ENCODE peak calls at places on chromosomes 11 and 22, in four cellular contexts. One of them, this sample, is unnamed.

GRCh38 chr11:62602141-62603071 is 741 bp upstream of the MTA2 start:
- DNase-seq in adrenal gland: peak; percentile 69
- DNase-seq in uterus: peak; percentile 67
- DNase-seq in tibial nerve: peak; percentile 55
- DNase-seq in this sample: peak; percentile 89

GRCh38 chr11:12404461-12404860 is 27.1 kb downstream of the PARVA start:
- DNase-seq in uterus: no peak
- DNase-seq in tibial nerve: no peak
- DNase-seq in adrenal gland: no peak
- DNase-seq in this sample: peak; percentile 91

GRCh38 chr11:35390737-35391682 is 28.3 kb downstream of the SLC1A2 start:
- DNase-seq in uterus: no peak
- DNase-seq in adrenal gland: no peak
- DNase-seq in tibial nerve: no peak
- DNase-seq in this sample: no peak

GRCh38 chr22:49300241-49300640 is 527.4 kb downstream of the BRD1 start:
- DNase-seq in adrenal gland: peak; percentile 7
- DNase-seq in uterus: no peak
- DNase-seq in tibial nerve: no peak
- DNase-seq in this sample: no peak

GRCh38 chr22:18044548-18045271 is 20.3 kb upstream of the MICAL3 start:
- DNase-seq in uterus: peak; percentile 41
- DNase-seq in adrenal gland: peak; percentile 70
- DNase-seq in tibial nerve: peak; percentile 47
- DNase-seq in this sample: no peak

GRCh38 chr11:11988862-11989261 is 19.6 kb downstream of the DKK3 start:
- DNase-seq in adrenal gland: no peak
- DNase-seq in tibial nerve: no peak
- DNase-seq in uterus: no peak
- DNase-seq in this sample: no peak

GRCh38 chr11:119376197-119376847 is 5.2 kb downstream of the USP2 start:
- DNase-seq in tibial nerve: no peak
- DNase-seq in adrenal gland: peak; percentile 34
- DNase-seq in uterus: peak; percentile 52
- DNase-seq in this sample: peak; percentile 75

GRCh38 chr11:2312232-2313042 is 10.6 kb downstream of the TSPAN32 start:
- DNase-seq in adrenal gland: no peak
- DNase-seq in uterus: peak; percentile 67
- DNase-seq in tibial nerve: no peak
- DNase-seq in this sample: peak; percentile 74

GRCh38 chr11:114229062-114229450 is 67.1 kb upstream of the NNMT start:
- DNase-seq in uterus: no peak
- DNase-seq in adrenal gland: no peak
- DNase-seq in tibial nerve: no peak
- DNase-seq in this sample: no peak

GRCh38 chr11:95067042-95067827 is 516 bp downstream of the SRSF8 start:
- DNase-seq in adrenal gland: peak; percentile 81
- DNase-seq in uterus: peak; percentile 90
- DNase-seq in tibial nerve: peak; percentile 67
- DNase-seq in this sample: peak; percentile 93

GRCh38 chr11:1435820-1436467 is 46.2 kb downstream of the BRSK2 start:
- DNase-seq in tibial nerve: no peak
- DNase-seq in uterus: no peak
- DNase-seq in adrenal gland: no peak
- DNase-seq in this sample: no peak

GRCh38 chr11:119484741-119485605 is 62.0 kb upstream of the THY1 start:
- DNase-seq in uterus: no peak
- DNase-seq in adrenal gland: peak; percentile 11
- DNase-seq in tibial nerve: no peak
- DNase-seq in this sample: peak; percentile 57

GRCh38 chr11:11420512-11420911 is 67.5 kb upstream of the CSNK2A3 start:
- DNase-seq in tibial nerve: no peak
- DNase-seq in adrenal gland: no peak
- DNase-seq in uterus: no peak
- DNase-seq in this sample: no peak

GRCh38 chr11:132821027-132821426 is 711.3 kb downstream of the OPCML start:
- DNase-seq in uterus: no peak
- DNase-seq in tibial nerve: no peak
- DNase-seq in adrenal gland: no peak
- DNase-seq in this sample: no peak

GRCh38 chr11:3169235-3169951 is 4.3 kb upstream of the OSBPL5 start:
- DNase-seq in tibial nerve: no peak
- DNase-seq in uterus: peak; percentile 44
- DNase-seq in adrenal gland: no peak
- DNase-seq in this sample: peak; percentile 79

GRCh38 chr22:41799486-41800347 is 762 bp upstream of the CCDC134 start:
- DNase-seq in tibial nerve: peak; percentile 18
- DNase-seq in adrenal gland: peak; percentile 49
- DNase-seq in uterus: peak; percentile 44
- DNase-seq in this sample: peak; percentile 70

GRCh38 chr11:64453466-64453865 is 94.5 kb downstream of the RPS6KA4 start:
- DNase-seq in tibial nerve: no peak
- DNase-seq in adrenal gland: no peak
- DNase-seq in uterus: no peak
- DNase-seq in this sample: peak; percentile 27

GRCh38 chr22:29065468-29066190 is 4.0 kb upstream of the C22orf31 start:
- DNase-seq in adrenal gland: no peak
- DNase-seq in uterus: no peak
- DNase-seq in tibial nerve: no peak
- DNase-seq in this sample: no peak

GRCh38 chr11:34311126-34311525 is 46.7 kb downstream of the ABTB2 start:
- DNase-seq in adrenal gland: no peak
- DNase-seq in uterus: no peak
- DNase-seq in tibial nerve: no peak
- DNase-seq in this sample: no peak

GRCh38 chr22:25382762-25383161 is 163.3 kb downstream of the CRYBB2 start:
- DNase-seq in uterus: no peak
- DNase-seq in adrenal gland: no peak
- DNase-seq in tibial nerve: no peak
- DNase-seq in this sample: no peak

GRCh38 chr11:65868907-65869306 is 3.7 kb downstream of the EFEMP2 start:
- DNase-seq in uterus: no peak
- DNase-seq in adrenal gland: no peak
- DNase-seq in tibial nerve: no peak
- DNase-seq in this sample: no peak
- H3K4me1 ChIP-seq in uterus: peaks cover 8% of the 10 kb centered on the region
- H3K4me1 ChIP-seq in adrenal gland: peaks cover 2% of the 10 kb centered on the region
- H3K4me1 ChIP-seq in tibial nerve: peaks cover 2% of the 10 kb centered on the region
- H3K4me1 ChIP-seq in this sample: no peaks in the 10 kb centered on the region

GRCh38 chr22:32848226-32848625 is 46.7 kb downstream of the TIMP3 start:
- DNase-seq in adrenal gland: no peak
- DNase-seq in tibial nerve: no peak
- DNase-seq in uterus: no peak
- DNase-seq in this sample: no peak
- H3K27ac ChIP-seq in adrenal gland: peak overlapping the region; percentile 82
- H3K27ac ChIP-seq in tibial nerve: peak overlapping the region; percentile 92
- H3K27ac ChIP-seq in uterus: peak overlapping the region; percentile 82
- H3K27ac ChIP-seq in this sample: peak overlapping the region; percentile 72

GRCh38 chr22:27868738-27869282 is 50.2 kb downstream of the PITPNB start:
- DNase-seq in adrenal gland: no peak
- DNase-seq in tibial nerve: no peak
- DNase-seq in uterus: no peak
- DNase-seq in this sample: no peak

GRCh38 chr22:27866136-27867091 is 52.6 kb downstream of the PITPNB start:
- DNase-seq in tibial nerve: peak; percentile 45
- DNase-seq in adrenal gland: peak; percentile 67
- DNase-seq in uterus: peak; percentile 61
- DNase-seq in this sample: peak; percentile 89

GRCh38 chr22:27867958-27868737 is 50.9 kb downstream of the PITPNB start:
- DNase-seq in tibial nerve: no peak
- DNase-seq in uterus: no peak
- DNase-seq in adrenal gland: no peak
- DNase-seq in this sample: no peak

GRCh38 chr22:27870234-27871191 is 48.5 kb downstream of the PITPNB start:
- DNase-seq in tibial nerve: no peak
- DNase-seq in uterus: no peak
- DNase-seq in adrenal gland: no peak
- DNase-seq in this sample: no peak

GRCh38 chr22:27867114-27867957 is 51.7 kb downstream of the PITPNB start:
- DNase-seq in uterus: no peak
- DNase-seq in tibial nerve: no peak
- DNase-seq in adrenal gland: no peak
- DNase-seq in this sample: no peak
- TF ChIP-seq POLR2A in uterus: no peak
- TF ChIP-seq POLR2A in tibial nerve: no peak
- TF ChIP-seq POLR2A in adrenal gland: no peak
- TF ChIP-seq POLR2A in this sample: no peak

GRCh38 chr11:72720806-72721205 is 31.4 kb downstream of the ARAP1 start:
- DNase-seq in uterus: no peak
- DNase-seq in adrenal gland: no peak
- DNase-seq in tibial nerve: no peak
- DNase-seq in this sample: no peak

GRCh38 chr11:72719551-72719950 is 32.7 kb downstream of the ARAP1 start:
- DNase-seq in adrenal gland: no peak
- DNase-seq in tibial nerve: no peak
- DNase-seq in uterus: no peak
- DNase-seq in this sample: no peak

GRCh38 chr11:72719144-72719543 is 33.1 kb downstream of the ARAP1 start:
- DNase-seq in tibial nerve: no peak
- DNase-seq in adrenal gland: no peak
- DNase-seq in uterus: no peak
- DNase-seq in this sample: no peak

GRCh38 chr11:72721276-72721675 is 30.9 kb downstream of the ARAP1 start:
- DNase-seq in tibial nerve: no peak
- DNase-seq in uterus: no peak
- DNase-seq in adrenal gland: no peak
- DNase-seq in this sample: no peak

GRCh38 chr11:72720047-72720446 is 32.2 kb downstream of the ARAP1 start:
- DNase-seq in uterus: no peak
- DNase-seq in tibial nerve: no peak
- DNase-seq in adrenal gland: no peak
- DNase-seq in this sample: no peak
- H3K4me1 ChIP-seq in uterus: peaks cover 3% of the 10 kb centered on the region
- H3K4me1 ChIP-seq in tibial nerve: peaks cover 36% of the 10 kb centered on the region
- H3K4me1 ChIP-seq in adrenal gland: peaks cover 41% of the 10 kb centered on the region
- H3K4me1 ChIP-seq in this sample: peaks cover 47% of the 10 kb centered on the region

GRCh38 chr11:8732276-8732675 is 49.7 kb downstream of the RPL27A start:
- DNase-seq in uterus: no peak
- DNase-seq in adrenal gland: no peak
- DNase-seq in tibial nerve: no peak
- DNase-seq in this sample: no peak

GRCh38 chr11:8729837-8730696 is 47.5 kb downstream of the RPL27A start:
- DNase-seq in adrenal gland: no peak
- DNase-seq in uterus: no peak
- DNase-seq in tibial nerve: no peak
- DNase-seq in this sample: no peak

GRCh38 chr11:8731647-8732188 is 49.1 kb downstream of the RPL27A start:
- DNase-seq in uterus: no peak
- DNase-seq in adrenal gland: no peak
- DNase-seq in tibial nerve: no peak
- DNase-seq in this sample: no peak

GRCh38 chr11:8728566-8728965 is 46.0 kb downstream of the RPL27A start:
- DNase-seq in uterus: peak; percentile 55
- DNase-seq in tibial nerve: no peak
- DNase-seq in adrenal gland: no peak
- DNase-seq in this sample: no peak

GRCh38 chr11:8730697-8731020 is 48.1 kb downstream of the RPL27A start:
- DNase-seq in adrenal gland: no peak
- DNase-seq in tibial nerve: no peak
- DNase-seq in uterus: no peak
- DNase-seq in this sample: no peak
- H3K27ac ChIP-seq in adrenal gland: peak overlapping the region; percentile 87
- H3K27ac ChIP-seq in tibial nerve: peak overlapping the region; percentile 36
- H3K27ac ChIP-seq in uterus: peak overlapping the region; percentile 99
- H3K27ac ChIP-seq in this sample: peak overlapping the region; percentile 97

GRCh38 chr22:20316844-20317401 is 2.9 kb downstream of the DGCR6L start:
- DNase-seq in uterus: no peak
- DNase-seq in adrenal gland: no peak
- DNase-seq in tibial nerve: no peak
- DNase-seq in this sample: no peak

GRCh38 chr22:20316217-20316843 is 3.5 kb downstream of the DGCR6L start:
- DNase-seq in tibial nerve: no peak
- DNase-seq in uterus: no peak
- DNase-seq in adrenal gland: no peak
- DNase-seq in this sample: peak; percentile 58

GRCh38 chr22:20319041-20319744 is 667 bp downstream of the DGCR6L start:
- DNase-seq in tibial nerve: no peak
- DNase-seq in adrenal gland: no peak
- DNase-seq in uterus: peak; percentile 13
- DNase-seq in this sample: peak; percentile 60

GRCh38 chr22:20324139-20324516 is 4.3 kb upstream of the DGCR6L start:
- DNase-seq in adrenal gland: no peak
- DNase-seq in uterus: no peak
- DNase-seq in tibial nerve: no peak
- DNase-seq in this sample: no peak

GRCh38 chr22:20319745-20320658 is at the start of gene DGCR6L:
- DNase-seq in tibial nerve: peak; percentile 96
- DNase-seq in uterus: peak; percentile 96
- DNase-seq in adrenal gland: peak; percentile 97
- DNase-seq in this sample: peak; percentile 97
- TF ChIP-seq POLR2A in tibial nerve: peak; percentile 13
- TF ChIP-seq POLR2A in uterus: peak; percentile 78
- TF ChIP-seq POLR2A in adrenal gland: peak; percentile 70
- TF ChIP-seq POLR2A in this sample: peak; percentile 32

DNA sequence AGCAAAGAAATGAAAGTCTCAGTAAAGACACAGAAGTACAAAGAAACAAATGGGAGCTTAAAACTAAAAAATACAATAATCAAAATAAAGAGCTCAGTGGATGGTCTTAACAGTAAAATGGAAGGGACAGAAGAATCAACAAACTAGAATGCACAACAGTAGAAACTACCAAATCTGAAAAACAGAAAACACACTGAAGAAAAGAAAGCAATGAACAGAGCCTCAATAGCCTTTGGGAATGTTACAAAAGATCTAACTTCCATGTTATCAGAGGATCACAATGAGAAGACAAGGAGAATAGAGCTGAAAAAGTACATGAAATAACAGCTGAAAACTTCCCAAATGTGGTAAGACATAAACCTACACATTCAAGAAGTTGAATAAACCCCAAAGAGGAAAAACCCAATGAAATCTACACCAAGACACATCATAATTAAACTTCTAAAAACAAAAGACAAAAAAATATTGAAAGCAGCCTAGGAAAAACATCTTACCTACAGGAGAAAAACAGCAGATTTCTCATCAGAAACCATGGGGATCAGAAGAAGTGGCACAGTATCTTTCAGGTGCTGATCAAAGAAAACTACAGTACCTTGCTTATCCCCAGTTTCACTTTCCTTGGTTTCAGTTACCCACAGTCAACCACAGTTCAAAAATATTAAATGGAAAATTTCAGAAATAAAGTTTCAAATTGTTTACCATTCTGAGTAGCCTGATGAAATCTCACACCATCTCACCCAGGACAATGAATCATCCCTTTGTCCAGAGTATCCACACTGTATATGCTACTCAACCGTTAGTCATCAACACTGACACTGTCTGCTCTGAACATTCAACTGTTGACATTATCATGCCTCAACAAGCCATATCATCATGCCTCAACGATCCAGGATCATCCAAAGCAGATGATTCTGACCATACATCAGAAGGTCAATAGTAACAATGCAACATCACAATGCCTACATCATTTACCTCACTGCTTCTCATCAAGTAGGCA is 22.2 kb downstream of the RRAS2 start:
- DNase-seq in tibial nerve: no peak
- DNase-seq in adrenal gland: no peak
- DNase-seq in uterus: no peak
- DNase-seq in this sample: no peak
- H3K4me1 ChIP-seq in tibial nerve: no peaks in the 10 kb centered on the region
- H3K4me1 ChIP-seq in adrenal gland: no peaks in the 10 kb centered on the region
- H3K4me1 ChIP-seq in uterus: no peaks in the 10 kb centered on the region
- H3K4me1 ChIP-seq in this sample: peaks cover under 1% of the 10 kb centered on the region

This sample was measured in sigmoid colon.